ENCODE peak calls at places on chromosomes 2 and 18, in four cellular contexts. V is IMR-90, X is GM23248, M is SJCRH30. O is an unnamed sample.

GRCh38 chr2:132618734-132619133 is 51.3 kb downstream of the LYPD1 start:
- DNase-seq in M (no peak), V (no peak), X (no peak), O (no peak)

GRCh38 chr2:121285077-121285449 is at the start of gene TFCP2L1:
- DNase-seq in M (no peak), X (peak; percentile 26), V (no peak), O (peak; percentile 44)

GRCh38 chr2:166716968-166717367 is 171.3 kb upstream of the XIRP2 start:
- DNase-seq in X (no peak), M (no peak), V (no peak), O (no peak)

GRCh38 chr2:239322414-239323086 is 78.3 kb downstream of the HDAC4 start:
- DNase-seq in X (peak; percentile 75), M (no peak), V (peak; percentile 77), O (no peak)

GRCh38 chr2:170098626-170099312 is 79.2 kb upstream of the MYO3B start:
- DNase-seq in V (peak; percentile 33), X (no peak), M (no peak), O (no peak)

GRCh38 chr18:46281185-46282176 is 177.3 kb downstream of the HAUS1 start:
- DNase-seq in M (peak; percentile 78), V (peak; percentile 79), X (peak; percentile 89), O (peak; percentile 38)

GRCh38 chr18:32252461-32252860 is 62.6 kb downstream of the MEP1B start:
- DNase-seq in V (no peak), X (no peak), M (no peak), O (no peak)

GRCh38 chr2:150735894-150736498 is 248.5 kb upstream of the RND3 start:
- DNase-seq in V (no peak), X (no peak), M (no peak), O (no peak)

GRCh38 chr2:227862741-227863588 is 8.5 kb upstream of the DAW1 start:
- DNase-seq in X (peak; percentile 91), V (peak; percentile 83), M (peak; percentile 73), O (peak; percentile 94)

GRCh38 chr2:190443778-190444481 is 35.8 kb downstream of the MFSD6 start:
- DNase-seq in M (no peak), X (peak; percentile 75), V (peak; percentile 67), O (no peak)

GRCh38 chr18:76979111-76979751 is 153.4 kb downstream of the MBP start:
- DNase-seq in V (no peak), X (no peak), M (no peak), O (no peak)

GRCh38 chr2:9824441-9824840 is 18.8 kb upstream of the TAF1B start:
- DNase-seq in M (no peak), V (no peak), X (no peak), O (no peak)

GRCh38 chr18:68847219-68847860 is 49.5 kb downstream of the CCDC102B start:
- DNase-seq in X (peak; percentile 57), V (peak; percentile 63), M (peak; percentile 13), O (no peak)

GRCh38 chr2:1495676-1496393 is 82.6 kb downstream of the TPO start:
- DNase-seq in M (no peak), X (no peak), V (no peak), O (no peak)

GRCh38 chr2:124530203-124530602 is 505.1 kb downstream of the CNTNAP5 start:
- DNase-seq in V (no peak), X (no peak), M (peak; percentile 7), O (no peak)

GRCh38 chr18:67520276-67521035 is 3.9 kb upstream of the DSEL start:
- DNase-seq in M (peak; percentile 10), X (peak; percentile 83), V (peak; percentile 76), O (no peak)

GRCh38 chr2:101699191-101699938 is 1.9 kb downstream of the MAP4K4 start:
- DNase-seq in X (peak; percentile 55), M (peak; percentile 55), V (no peak), O (no peak)

GRCh38 chr2:69572640-69573039 is 70.9 kb downstream of the AAK1 start:
- DNase-seq in X (peak; percentile 70), M (no peak), V (peak; percentile 73), O (no peak)

GRCh38 chr2:30686669-30687068 is 120.6 kb downstream of the CAPN13 start:
- DNase-seq in V (no peak), M (no peak), X (no peak), O (no peak)

GRCh38 chr2:30691091-30691947 is 115.9 kb downstream of the CAPN13 start:
- DNase-seq in X (no peak), M (no peak), V (no peak), O (no peak)

GRCh38 chr2:30690126-30690561 is 117.1 kb downstream of the CAPN13 start:
- DNase-seq in X (no peak), V (no peak), M (no peak), O (no peak)

GRCh38 chr2:30689496-30690125 is 117.6 kb downstream of the CAPN13 start:
- DNase-seq in V (no peak), X (no peak), M (no peak), O (no peak)

GRCh38 chr2:30688956-30689401 is 118.3 kb downstream of the CAPN13 start:
- DNase-seq in X (no peak), V (no peak), M (peak; percentile 33), O (no peak)
- H3K27ac ChIP-seq in X (no peak overlapping the region), V (no peak overlapping the region), M (no peak overlapping the region), O (no peak overlapping the region)

GRCh38 chr2:231001921-231002320 is 6.0 kb downstream of the SPATA3 start:
- DNase-seq in M (no peak), V (no peak), X (peak; percentile 44), O (no peak)
- H3K27me3 ChIP-seq in M (peaks cover 5% of the 10 kb centered on the region), V (peaks cover 27% of the 10 kb centered on the region), X (peaks cover 16% of the 10 kb centered on the region), O (peaks cover 47% of the 10 kb centered on the region)

GRCh38 chr2:30226144-30227032 is 4.9 kb upstream of the LBH start:
- DNase-seq in V (peak; percentile 72), M (no peak), X (peak; percentile 78), O (no peak)
- H3K27ac ChIP-seq in V (peak overlapping the region; percentile 94), M (no peak overlapping the region), X (peak overlapping the region; percentile 69), O (no peak overlapping the region)

DNA sequence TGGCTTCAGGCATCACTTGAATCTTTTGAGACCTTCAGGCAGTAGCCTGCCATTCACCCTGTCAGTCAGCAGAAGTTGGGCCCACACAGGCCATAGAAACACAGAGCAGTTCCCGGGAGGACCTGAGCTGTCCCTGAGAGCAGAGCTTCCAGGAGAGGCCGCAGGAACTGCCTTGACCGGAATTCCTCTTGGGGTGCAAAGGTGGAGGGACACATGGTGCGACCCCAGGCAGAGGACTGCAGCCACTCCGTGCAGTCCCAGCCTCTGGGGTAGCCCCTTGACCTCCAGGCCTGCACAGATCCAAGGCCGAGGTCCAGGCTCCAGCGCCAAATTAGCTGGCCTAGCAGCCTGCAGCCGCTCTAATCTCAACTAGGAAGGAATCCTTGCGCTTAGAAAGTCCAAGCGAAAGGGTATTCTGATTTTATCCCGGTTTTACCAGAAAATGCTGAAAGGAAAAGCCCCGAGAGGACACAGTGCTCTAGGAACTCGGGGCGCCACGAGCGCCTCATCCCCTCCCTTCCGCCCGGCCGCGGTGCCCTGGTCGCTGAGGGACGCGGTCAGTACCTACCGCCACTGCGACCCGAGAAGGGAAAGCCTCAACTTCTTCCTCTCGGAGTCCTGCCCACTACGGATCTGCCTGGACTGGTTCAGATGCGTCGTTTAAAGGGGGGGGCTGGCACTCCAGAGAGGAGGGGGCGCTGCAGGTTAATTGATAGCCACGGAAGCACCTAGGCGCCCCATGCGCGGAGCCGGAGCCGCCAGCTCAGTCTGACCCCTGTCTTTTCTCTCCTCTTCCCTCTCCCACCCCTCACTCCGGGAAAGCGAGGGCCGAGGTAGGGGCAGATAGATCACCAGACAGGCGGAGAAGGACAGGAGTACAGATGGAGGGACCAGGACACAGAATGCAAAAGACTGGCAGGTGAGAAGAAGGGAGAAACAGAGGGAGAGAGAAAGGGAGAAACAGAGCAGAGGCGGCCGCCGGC is 5.4 kb downstream of the SIX2 start:
- DNase-seq in V (no peak), X (no peak), M (no peak), O (no peak)
- H3K27me3 ChIP-seq in V (peaks cover 99% of the 10 kb centered on the region), X (peaks cover 62% of the 10 kb centered on the region), M (no peaks in the 10 kb centered on the region), O (peaks cover 100% of the 10 kb centered on the region)

DNA sequence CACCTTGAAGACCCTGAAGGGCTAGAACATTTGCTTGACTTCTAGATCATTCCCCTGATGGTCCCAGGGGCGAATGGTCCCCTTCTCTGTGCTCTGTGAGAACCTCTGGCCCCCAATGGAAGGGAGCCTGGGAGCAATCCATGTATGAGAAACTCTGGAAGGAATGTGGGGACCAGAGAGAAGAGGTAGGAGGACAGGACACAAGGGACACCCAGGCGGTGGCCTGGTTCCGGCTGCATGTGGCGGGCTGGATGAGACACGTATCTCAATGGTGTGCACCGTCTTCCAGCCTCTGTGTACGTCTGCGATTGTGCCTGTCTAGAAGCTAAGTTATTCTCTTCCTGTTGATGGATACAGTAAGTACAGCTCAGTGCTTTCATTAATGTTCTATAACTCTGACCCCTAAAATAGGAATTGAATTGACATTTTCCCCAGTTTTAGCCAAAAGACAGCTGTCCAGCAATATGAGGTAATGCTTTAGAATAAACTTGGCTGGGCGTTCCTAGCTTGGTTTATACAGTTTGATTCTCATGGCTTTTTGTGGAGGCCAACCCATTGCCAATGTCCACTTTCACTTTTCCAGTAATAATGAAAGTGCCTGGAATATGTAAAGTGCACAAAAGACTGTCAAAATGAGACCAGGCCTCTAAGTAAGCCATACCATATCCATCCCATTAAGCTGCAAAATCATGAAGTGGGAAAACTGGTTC is 30.1 kb upstream of the COPS8 start:
- DNase-seq in M (no peak), V (no peak), X (no peak), O (no peak)
- H3K27ac ChIP-seq in M (no peak overlapping the region), V (no peak overlapping the region), X (no peak overlapping the region), O (no peak overlapping the region)

DNA sequence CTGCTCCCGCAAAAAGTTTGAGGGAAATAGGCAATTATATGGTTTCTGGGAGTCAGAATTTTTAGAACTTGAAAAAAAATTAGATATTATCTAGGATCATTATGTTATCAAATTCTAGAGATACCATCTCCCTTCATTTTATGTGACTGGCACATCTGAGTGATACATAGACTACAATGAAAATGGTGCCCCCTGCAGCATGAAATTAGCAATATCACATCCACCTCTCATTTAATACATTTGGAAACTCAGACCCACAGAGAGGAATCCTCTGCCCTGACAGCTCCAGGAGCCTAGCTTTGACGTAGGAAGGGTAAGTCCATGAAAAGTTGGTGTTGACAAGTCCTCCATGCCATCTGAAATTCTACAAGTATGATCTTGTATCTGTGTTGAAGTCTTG is 381.6 kb downstream of the SUCLG1 start:
- DNase-seq in M (peak; percentile 63), V (no peak), X (peak; percentile 32), O (peak; percentile 26)
- H3K27me3 ChIP-seq in M (peaks cover 16% of the 10 kb centered on the region), V (no peaks in the 10 kb centered on the region), X (no peaks in the 10 kb centered on the region), O (peaks cover 5% of the 10 kb centered on the region)

GRCh38 chr2:20925265-20925889 is 102.5 kb upstream of the LDAH start:
- DNase-seq in X (peak; percentile 15), M (peak; percentile 68), V (no peak), O (no peak)

GRCh38 chr2:20930928-20931327 is 108.0 kb upstream of the LDAH start:
- DNase-seq in X (peak; percentile 62), V (peak; percentile 36), M (peak; percentile 13), O (peak; percentile 78)

GRCh38 chr2:20931346-20931745 is 108.4 kb upstream of the LDAH start:
- DNase-seq in M (no peak), X (peak; percentile 20), V (no peak), O (no peak)

GRCh38 chr2:20929721-20930120 is 106.8 kb upstream of the LDAH start:
- DNase-seq in M (no peak), V (no peak), X (no peak), O (no peak)

DNA sequence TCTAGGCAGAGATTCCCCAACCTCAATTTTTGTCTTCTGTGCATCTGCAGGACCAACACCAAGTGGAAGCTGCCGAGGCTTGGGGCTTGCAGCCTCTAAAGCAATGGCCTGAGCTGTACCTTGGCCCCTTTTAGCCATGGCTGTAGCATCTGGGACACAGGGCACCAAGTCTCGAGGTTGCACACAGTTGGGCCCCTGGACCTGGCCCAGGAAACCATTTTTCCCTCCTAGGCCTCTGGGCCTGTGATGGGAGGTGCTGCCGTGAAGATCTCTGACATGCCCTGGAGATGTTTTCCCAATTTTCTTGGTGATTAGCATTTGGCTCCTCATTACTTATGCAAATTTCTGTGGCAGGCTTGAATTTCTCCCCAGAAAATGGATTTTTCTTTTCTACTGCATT is 105.7 kb upstream of the LDAH start:
- DNase-seq in V (no peak), M (no peak), X (no peak), O (no peak)
- H3K27ac ChIP-seq in V (no peak overlapping the region), M (no peak overlapping the region), X (no peak overlapping the region), O (no peak overlapping the region)

O was measured in foreskin keratinocyte.